ENCODE peak calls at places on chromosomes 12 and 14, in six cellular contexts. One of them, this sample, is unnamed.

GRCh38 chr14:35825968-35826217 is 245 bp upstream of the BRMS1L start:
- DNase-seq in stimulated activated CD8-positive, alpha-beta memory T cell treated with anti-CD3 and anti-CD28 coated beads, Interleukin-2, amount 100 ng/mL, for 1 hour: no peak
- DNase-seq in caudate nucleus: no peak
- DNase-seq in stimulated activated CD4-positive, alpha-beta T cell treated with anti-CD3 and anti-CD28 coated beads, Interleukin-2, amount 100 ng/mL, for 24 hours: no peak
- DNase-seq in endodermal cell: no peak
- DNase-seq in activated T-cell treated with anti-CD3 and anti-CD28 coated beads for 1 hour: no peak
- DNase-seq in this sample: no peak

GRCh38 chr12:71183018-71183417 is 25.2 kb upstream of the TSPAN8 start:
- DNase-seq in activated T-cell treated with anti-CD3 and anti-CD28 coated beads for 1 hour: no peak
- DNase-seq in endodermal cell: no peak
- DNase-seq in stimulated activated CD8-positive, alpha-beta memory T cell treated with anti-CD3 and anti-CD28 coated beads, Interleukin-2, amount 100 ng/mL, for 1 hour: no peak
- DNase-seq in stimulated activated CD4-positive, alpha-beta T cell treated with anti-CD3 and anti-CD28 coated beads, Interleukin-2, amount 100 ng/mL, for 24 hours: no peak
- DNase-seq in caudate nucleus: no peak
- DNase-seq in this sample: no peak

GRCh38 chr12:56718167-56718566 is 6.9 kb downstream of the NACA start:
- DNase-seq in stimulated activated CD4-positive, alpha-beta T cell treated with anti-CD3 and anti-CD28 coated beads, Interleukin-2, amount 100 ng/mL, for 24 hours: no peak
- DNase-seq in activated T-cell treated with anti-CD3 and anti-CD28 coated beads for 1 hour: no peak
- DNase-seq in stimulated activated CD8-positive, alpha-beta memory T cell treated with anti-CD3 and anti-CD28 coated beads, Interleukin-2, amount 100 ng/mL, for 1 hour: no peak
- DNase-seq in caudate nucleus: no peak
- DNase-seq in endodermal cell: peak
- DNase-seq in this sample: no peak

GRCh38 chr14:22071001-22071400 is 397.4 kb upstream of the OR4E1 start:
- DNase-seq in caudate nucleus: no peak
- DNase-seq in stimulated activated CD4-positive, alpha-beta T cell treated with anti-CD3 and anti-CD28 coated beads, Interleukin-2, amount 100 ng/mL, for 24 hours: peak
- DNase-seq in activated T-cell treated with anti-CD3 and anti-CD28 coated beads for 1 hour: peak
- DNase-seq in endodermal cell: no peak
- DNase-seq in stimulated activated CD8-positive, alpha-beta memory T cell treated with anti-CD3 and anti-CD28 coated beads, Interleukin-2, amount 100 ng/mL, for 1 hour: no peak
- DNase-seq in this sample: peak

GRCh38 chr12:72543777-72544467 is 271.8 kb downstream of the TRHDE start:
- DNase-seq in caudate nucleus: no peak
- DNase-seq in endodermal cell: no peak
- DNase-seq in stimulated activated CD8-positive, alpha-beta memory T cell treated with anti-CD3 and anti-CD28 coated beads, Interleukin-2, amount 100 ng/mL, for 1 hour: no peak
- DNase-seq in activated T-cell treated with anti-CD3 and anti-CD28 coated beads for 1 hour: no peak
- DNase-seq in stimulated activated CD4-positive, alpha-beta T cell treated with anti-CD3 and anti-CD28 coated beads, Interleukin-2, amount 100 ng/mL, for 24 hours: no peak
- DNase-seq in this sample: no peak

GRCh38 chr14:49934638-49935037 is 41.8 kb downstream of the ARF6 start:
- DNase-seq in caudate nucleus: no peak
- DNase-seq in stimulated activated CD4-positive, alpha-beta T cell treated with anti-CD3 and anti-CD28 coated beads, Interleukin-2, amount 100 ng/mL, for 24 hours: no peak
- DNase-seq in activated T-cell treated with anti-CD3 and anti-CD28 coated beads for 1 hour: no peak
- DNase-seq in endodermal cell: no peak
- DNase-seq in stimulated activated CD8-positive, alpha-beta memory T cell treated with anti-CD3 and anti-CD28 coated beads, Interleukin-2, amount 100 ng/mL, for 1 hour: no peak
- DNase-seq in this sample: no peak

GRCh38 chr14:22900088-22900799 is 17.2 kb downstream of the REM2 start:
- DNase-seq in stimulated activated CD8-positive, alpha-beta memory T cell treated with anti-CD3 and anti-CD28 coated beads, Interleukin-2, amount 100 ng/mL, for 1 hour: no peak
- DNase-seq in stimulated activated CD4-positive, alpha-beta T cell treated with anti-CD3 and anti-CD28 coated beads, Interleukin-2, amount 100 ng/mL, for 24 hours: no peak
- DNase-seq in caudate nucleus: no peak
- DNase-seq in activated T-cell treated with anti-CD3 and anti-CD28 coated beads for 1 hour: no peak
- DNase-seq in endodermal cell: peak
- DNase-seq in this sample: peak

GRCh38 chr14:23009483-23009938 is 432 bp downstream of the C14orf93 start:
- DNase-seq in stimulated activated CD8-positive, alpha-beta memory T cell treated with anti-CD3 and anti-CD28 coated beads, Interleukin-2, amount 100 ng/mL, for 1 hour: no peak
- DNase-seq in stimulated activated CD4-positive, alpha-beta T cell treated with anti-CD3 and anti-CD28 coated beads, Interleukin-2, amount 100 ng/mL, for 24 hours: no peak
- DNase-seq in activated T-cell treated with anti-CD3 and anti-CD28 coated beads for 1 hour: no peak
- DNase-seq in caudate nucleus: no peak
- DNase-seq in endodermal cell: no peak
- DNase-seq in this sample: no peak

GRCh38 chr14:65044596-65044959 is 57.7 kb downstream of the MAX start:
- DNase-seq in caudate nucleus: peak
- DNase-seq in stimulated activated CD4-positive, alpha-beta T cell treated with anti-CD3 and anti-CD28 coated beads, Interleukin-2, amount 100 ng/mL, for 24 hours: no peak
- DNase-seq in endodermal cell: no peak
- DNase-seq in activated T-cell treated with anti-CD3 and anti-CD28 coated beads for 1 hour: no peak
- DNase-seq in stimulated activated CD8-positive, alpha-beta memory T cell treated with anti-CD3 and anti-CD28 coated beads, Interleukin-2, amount 100 ng/mL, for 1 hour: no peak
- DNase-seq in this sample: no peak

GRCh38 chr12:7145671-7146070 is 15.5 kb downstream of the CLSTN3 start:
- DNase-seq in stimulated activated CD8-positive, alpha-beta memory T cell treated with anti-CD3 and anti-CD28 coated beads, Interleukin-2, amount 100 ng/mL, for 1 hour: no peak
- DNase-seq in activated T-cell treated with anti-CD3 and anti-CD28 coated beads for 1 hour: no peak
- DNase-seq in stimulated activated CD4-positive, alpha-beta T cell treated with anti-CD3 and anti-CD28 coated beads, Interleukin-2, amount 100 ng/mL, for 24 hours: no peak
- DNase-seq in caudate nucleus: no peak
- DNase-seq in endodermal cell: no peak
- DNase-seq in this sample: no peak

GRCh38 chr14:90815817-90816662 is at the start of gene TTC7B:
- DNase-seq in stimulated activated CD8-positive, alpha-beta memory T cell treated with anti-CD3 and anti-CD28 coated beads, Interleukin-2, amount 100 ng/mL, for 1 hour: no peak
- DNase-seq in stimulated activated CD4-positive, alpha-beta T cell treated with anti-CD3 and anti-CD28 coated beads, Interleukin-2, amount 100 ng/mL, for 24 hours: peak
- DNase-seq in endodermal cell: peak
- DNase-seq in activated T-cell treated with anti-CD3 and anti-CD28 coated beads for 1 hour: no peak
- DNase-seq in caudate nucleus: peak
- DNase-seq in this sample: peak

GRCh38 chr14:56118611-56119181 is 485 bp downstream of the PELI2 start:
- DNase-seq in caudate nucleus: peak
- DNase-seq in stimulated activated CD4-positive, alpha-beta T cell treated with anti-CD3 and anti-CD28 coated beads, Interleukin-2, amount 100 ng/mL, for 24 hours: peak
- DNase-seq in activated T-cell treated with anti-CD3 and anti-CD28 coated beads for 1 hour: peak
- DNase-seq in endodermal cell: peak
- DNase-seq in stimulated activated CD8-positive, alpha-beta memory T cell treated with anti-CD3 and anti-CD28 coated beads, Interleukin-2, amount 100 ng/mL, for 1 hour: peak
- DNase-seq in this sample: peak

GRCh38 chr12:68530965-68531364 is 79.7 kb upstream of the RAP1B start:
- DNase-seq in endodermal cell: no peak
- DNase-seq in stimulated activated CD8-positive, alpha-beta memory T cell treated with anti-CD3 and anti-CD28 coated beads, Interleukin-2, amount 100 ng/mL, for 1 hour: no peak
- DNase-seq in caudate nucleus: no peak
- DNase-seq in stimulated activated CD4-positive, alpha-beta T cell treated with anti-CD3 and anti-CD28 coated beads, Interleukin-2, amount 100 ng/mL, for 24 hours: no peak
- DNase-seq in activated T-cell treated with anti-CD3 and anti-CD28 coated beads for 1 hour: no peak
- DNase-seq in this sample: no peak

GRCh38 chr12:517538-517937 is 57.8 kb downstream of the B4GALNT3 start:
- DNase-seq in caudate nucleus: no peak
- DNase-seq in stimulated activated CD4-positive, alpha-beta T cell treated with anti-CD3 and anti-CD28 coated beads, Interleukin-2, amount 100 ng/mL, for 24 hours: no peak
- DNase-seq in endodermal cell: no peak
- DNase-seq in activated T-cell treated with anti-CD3 and anti-CD28 coated beads for 1 hour: no peak
- DNase-seq in stimulated activated CD8-positive, alpha-beta memory T cell treated with anti-CD3 and anti-CD28 coated beads, Interleukin-2, amount 100 ng/mL, for 1 hour: no peak
- DNase-seq in this sample: no peak

GRCh38 chr12:66235626-66236281 is 46.7 kb downstream of the IRAK3 start:
- DNase-seq in stimulated activated CD8-positive, alpha-beta memory T cell treated with anti-CD3 and anti-CD28 coated beads, Interleukin-2, amount 100 ng/mL, for 1 hour: no peak
- DNase-seq in endodermal cell: no peak
- DNase-seq in caudate nucleus: no peak
- DNase-seq in activated T-cell treated with anti-CD3 and anti-CD28 coated beads for 1 hour: no peak
- DNase-seq in stimulated activated CD4-positive, alpha-beta T cell treated with anti-CD3 and anti-CD28 coated beads, Interleukin-2, amount 100 ng/mL, for 24 hours: no peak
- DNase-seq in this sample: no peak

GRCh38 chr12:67274186-67274585 is 5.0 kb downstream of the CAND1 start:
- DNase-seq in activated T-cell treated with anti-CD3 and anti-CD28 coated beads for 1 hour: no peak
- DNase-seq in endodermal cell: no peak
- DNase-seq in caudate nucleus: no peak
- DNase-seq in stimulated activated CD8-positive, alpha-beta memory T cell treated with anti-CD3 and anti-CD28 coated beads, Interleukin-2, amount 100 ng/mL, for 1 hour: no peak
- DNase-seq in stimulated activated CD4-positive, alpha-beta T cell treated with anti-CD3 and anti-CD28 coated beads, Interleukin-2, amount 100 ng/mL, for 24 hours: no peak
- DNase-seq in this sample: no peak

GRCh38 chr14:99749763-99750715 is 43.2 kb upstream of the EML1 start:
- DNase-seq in caudate nucleus: no peak
- DNase-seq in endodermal cell: no peak
- DNase-seq in stimulated activated CD4-positive, alpha-beta T cell treated with anti-CD3 and anti-CD28 coated beads, Interleukin-2, amount 100 ng/mL, for 24 hours: no peak
- DNase-seq in activated T-cell treated with anti-CD3 and anti-CD28 coated beads for 1 hour: no peak
- DNase-seq in stimulated activated CD8-positive, alpha-beta memory T cell treated with anti-CD3 and anti-CD28 coated beads, Interleukin-2, amount 100 ng/mL, for 1 hour: no peak
- DNase-seq in this sample: no peak

GRCh38 chr12:90153827-90154226 is 445.2 kb upstream of the ATP2B1 start:
- DNase-seq in stimulated activated CD8-positive, alpha-beta memory T cell treated with anti-CD3 and anti-CD28 coated beads, Interleukin-2, amount 100 ng/mL, for 1 hour: no peak
- DNase-seq in endodermal cell: no peak
- DNase-seq in activated T-cell treated with anti-CD3 and anti-CD28 coated beads for 1 hour: no peak
- DNase-seq in stimulated activated CD4-positive, alpha-beta T cell treated with anti-CD3 and anti-CD28 coated beads, Interleukin-2, amount 100 ng/mL, for 24 hours: no peak
- DNase-seq in caudate nucleus: no peak
- DNase-seq in this sample: no peak

GRCh38 chr12:32051511-32052299 is 54.9 kb upstream of the BICD1 start:
- DNase-seq in activated T-cell treated with anti-CD3 and anti-CD28 coated beads for 1 hour: no peak
- DNase-seq in stimulated activated CD8-positive, alpha-beta memory T cell treated with anti-CD3 and anti-CD28 coated beads, Interleukin-2, amount 100 ng/mL, for 1 hour: no peak
- DNase-seq in caudate nucleus: no peak
- DNase-seq in endodermal cell: no peak
- DNase-seq in stimulated activated CD4-positive, alpha-beta T cell treated with anti-CD3 and anti-CD28 coated beads, Interleukin-2, amount 100 ng/mL, for 24 hours: no peak
- DNase-seq in this sample: no peak

GRCh38 chr14:96960598-96961116 is 163.5 kb downstream of the VRK1 start:
- DNase-seq in stimulated activated CD4-positive, alpha-beta T cell treated with anti-CD3 and anti-CD28 coated beads, Interleukin-2, amount 100 ng/mL, for 24 hours: no peak
- DNase-seq in endodermal cell: no peak
- DNase-seq in activated T-cell treated with anti-CD3 and anti-CD28 coated beads for 1 hour: no peak
- DNase-seq in stimulated activated CD8-positive, alpha-beta memory T cell treated with anti-CD3 and anti-CD28 coated beads, Interleukin-2, amount 100 ng/mL, for 1 hour: no peak
- DNase-seq in caudate nucleus: no peak
- DNase-seq in this sample: no peak

GRCh38 chr12:40378721-40379120 is 153.9 kb downstream of the LRRK2 start:
- DNase-seq in activated T-cell treated with anti-CD3 and anti-CD28 coated beads for 1 hour: no peak
- DNase-seq in caudate nucleus: no peak
- DNase-seq in stimulated activated CD8-positive, alpha-beta memory T cell treated with anti-CD3 and anti-CD28 coated beads, Interleukin-2, amount 100 ng/mL, for 1 hour: no peak
- DNase-seq in stimulated activated CD4-positive, alpha-beta T cell treated with anti-CD3 and anti-CD28 coated beads, Interleukin-2, amount 100 ng/mL, for 24 hours: no peak
- DNase-seq in endodermal cell: no peak
- DNase-seq in this sample: no peak

GRCh38 chr14:66645716-66646115 is 137.8 kb downstream of the GPHN start:
- DNase-seq in stimulated activated CD4-positive, alpha-beta T cell treated with anti-CD3 and anti-CD28 coated beads, Interleukin-2, amount 100 ng/mL, for 24 hours: no peak
- DNase-seq in stimulated activated CD8-positive, alpha-beta memory T cell treated with anti-CD3 and anti-CD28 coated beads, Interleukin-2, amount 100 ng/mL, for 1 hour: no peak
- DNase-seq in caudate nucleus: no peak
- DNase-seq in endodermal cell: no peak
- DNase-seq in activated T-cell treated with anti-CD3 and anti-CD28 coated beads for 1 hour: no peak
- DNase-seq in this sample: no peak

GRCh38 chr12:47993491-47993890 is 10.8 kb downstream of the COL2A1 start:
- DNase-seq in caudate nucleus: no peak
- DNase-seq in stimulated activated CD4-positive, alpha-beta T cell treated with anti-CD3 and anti-CD28 coated beads, Interleukin-2, amount 100 ng/mL, for 24 hours: no peak
- DNase-seq in activated T-cell treated with anti-CD3 and anti-CD28 coated beads for 1 hour: no peak
- DNase-seq in endodermal cell: no peak
- DNase-seq in stimulated activated CD8-positive, alpha-beta memory T cell treated with anti-CD3 and anti-CD28 coated beads, Interleukin-2, amount 100 ng/mL, for 1 hour: no peak
- DNase-seq in this sample: no peak

GRCh38 chr12:111451649-111452129 is 46.0 kb downstream of the SH2B3 start:
- DNase-seq in stimulated activated CD8-positive, alpha-beta memory T cell treated with anti-CD3 and anti-CD28 coated beads, Interleukin-2, amount 100 ng/mL, for 1 hour: no peak
- DNase-seq in caudate nucleus: no peak
- DNase-seq in endodermal cell: peak
- DNase-seq in stimulated activated CD4-positive, alpha-beta T cell treated with anti-CD3 and anti-CD28 coated beads, Interleukin-2, amount 100 ng/mL, for 24 hours: no peak
- DNase-seq in activated T-cell treated with anti-CD3 and anti-CD28 coated beads for 1 hour: no peak
- DNase-seq in this sample: no peak

GRCh38 chr14:37599527-37600368 is 4.3 kb downstream of the TTC6 start:
- DNase-seq in endodermal cell: peak
- DNase-seq in activated T-cell treated with anti-CD3 and anti-CD28 coated beads for 1 hour: no peak
- DNase-seq in caudate nucleus: no peak
- DNase-seq in stimulated activated CD4-positive, alpha-beta T cell treated with anti-CD3 and anti-CD28 coated beads, Interleukin-2, amount 100 ng/mL, for 24 hours: no peak
- DNase-seq in stimulated activated CD8-positive, alpha-beta memory T cell treated with anti-CD3 and anti-CD28 coated beads, Interleukin-2, amount 100 ng/mL, for 1 hour: no peak
- DNase-seq in this sample: no peak

This sample was measured in activated naive CD4-positive, alpha-beta T cell treated with anti-CD3 and anti-CD28 coated beads, Interleukin-2, amount 50 U/mL, for 16 hours.